ENCODE peak calls at places on chromosomes 12 and 14, in five cellular contexts. Y is HEK293T; E is stimulated activated effector memory CD8-positive, alpha-beta T cell treated with anti-CD3 and anti-CD28 coated beads, Interleukin-12 subunit alpha, Interleukin-12 subunit beta, amount 100 ng/mL, for 72 hours; M is cardiac muscle cell; X is fibroblast of the conjunctiva. Q is an unnamed sample.

GRCh38 chr12:85057370-85057963 is 21.3 kb downstream of the LRRIQ1 start:
- DNase-seq in M (peak; percentile 68), Y (peak; percentile 23), X (peak; percentile 21), E (no peak), Q (no peak)

GRCh38 chr12:28611501-28611900 is 421.2 kb downstream of the CCDC91 start:
- DNase-seq in E (no peak), X (no peak), Y (no peak), M (no peak), Q (no peak)

GRCh38 chr14:58390830-58391229 is 4.9 kb upstream of the TOMM20L start:
- DNase-seq in Y (no peak), M (no peak), E (no peak), X (no peak), Q (no peak)

GRCh38 chr12:79782197-79782890 is 91.6 kb upstream of the PAWR start:
- DNase-seq in E (no peak), Y (no peak), X (peak; percentile 16), M (no peak), Q (no peak)

GRCh38 chr14:56888274-56888673 is 78.0 kb upstream of the OTX2 start:
- DNase-seq in X (no peak), E (no peak), M (no peak), Y (no peak), Q (no peak)

GRCh38 chr14:73235531-73236155 is 1.7 kb upstream of the PAPLN start:
- DNase-seq in Y (no peak), E (no peak), M (no peak), X (no peak), Q (peak; percentile 31)

GRCh38 chr12:82660541-82661325 is 26.0 kb upstream of the TMTC2 start:
- DNase-seq in X (no peak), E (no peak), M (no peak), Y (no peak), Q (no peak)

GRCh38 chr14:91327201-91327600 is 82.7 kb upstream of the GPR68 start:
- DNase-seq in E (no peak), X (no peak), M (no peak), Y (no peak), Q (no peak)

GRCh38 chr12:89593873-89594272 is 68.0 kb upstream of the POC1B start:
- DNase-seq in X (no peak), M (no peak), Y (no peak), E (no peak), Q (no peak)

GRCh38 chr12:15599266-15600037 is 189.7 kb downstream of the EPS8 start:
- DNase-seq in X (peak; percentile 97), M (peak; percentile 50), E (no peak), Y (no peak), Q (no peak)

GRCh38 chr12:107990325-107990724 is 138.8 kb upstream of the WSCD2 start:
- DNase-seq in X (no peak), E (no peak), M (peak; percentile 62), Y (peak; percentile 13), Q (no peak)

GRCh38 chr14:68657300-68658028 is 135.4 kb downstream of the ZFP36L1 start:
- DNase-seq in Y (no peak), E (no peak), X (no peak), M (no peak), Q (no peak)